ENCODE peak calls at places on chromosomes 13 and 19, in four cellular contexts. R, Z, K and D are unnamed samples.

GRCh38 chr19:15173746-15174404 is 26.9 kb downstream of the NOTCH3 start:
- DNase-seq in R (no peak), Z (no peak), K (no peak), D (no peak)

GRCh38 chr13:99652141-99652540 is 150.9 kb downstream of the TM9SF2 start:
- DNase-seq in R (no peak), Z (no peak), K (no peak), D (no peak)

GRCh38 chr13:97313481-97313880 is 91.3 kb downstream of the MBNL2 start:
- DNase-seq in R (no peak), Z (no peak), K (no peak), D (no peak)

GRCh38 chr13:47220453-47221150 is 323.7 kb upstream of the HTR2A start:
- DNase-seq in R (no peak), Z (no peak), K (no peak), D (peak)

GRCh38 chr19:16449330-16449961 is 22.3 kb downstream of the EPS15L1 start:
- DNase-seq in R (no peak), Z (no peak), K (no peak), D (no peak)

GRCh38 chr13:101726681-101727080 is 274.2 kb downstream of the ITGBL1 start:
- DNase-seq in R (no peak), Z (no peak), K (no peak), D (no peak)

GRCh38 chr13:101152184-101152583 is 264.1 kb downstream of the NALCN start:
- DNase-seq in R (no peak), Z (no peak), K (no peak), D (no peak)

GRCh38 chr19:36060430-36060829 is 5.7 kb downstream of the WDR62 start:
- DNase-seq in R (no peak), Z (peak), K (peak), D (peak)

GRCh38 chr19:13995017-13995728 is 10.9 kb downstream of the RFX1 start:
- DNase-seq in R (no peak), Z (no peak), K (no peak), D (no peak)

GRCh38 chr19:15161028-15161984 is 39.5 kb downstream of the NOTCH3 start:
- DNase-seq in R (no peak), Z (no peak), K (no peak), D (no peak)

GRCh38 chr13:48437381-48437780 is 24.5 kb upstream of the LPAR6 start:
- DNase-seq in R (peak), Z (no peak), K (peak), D (peak)

GRCh38 chr13:26707122-26708006 is 53.2 kb downstream of the GPR12 start:
- DNase-seq in R (no peak), Z (no peak), K (peak), D (no peak)

DNA sequence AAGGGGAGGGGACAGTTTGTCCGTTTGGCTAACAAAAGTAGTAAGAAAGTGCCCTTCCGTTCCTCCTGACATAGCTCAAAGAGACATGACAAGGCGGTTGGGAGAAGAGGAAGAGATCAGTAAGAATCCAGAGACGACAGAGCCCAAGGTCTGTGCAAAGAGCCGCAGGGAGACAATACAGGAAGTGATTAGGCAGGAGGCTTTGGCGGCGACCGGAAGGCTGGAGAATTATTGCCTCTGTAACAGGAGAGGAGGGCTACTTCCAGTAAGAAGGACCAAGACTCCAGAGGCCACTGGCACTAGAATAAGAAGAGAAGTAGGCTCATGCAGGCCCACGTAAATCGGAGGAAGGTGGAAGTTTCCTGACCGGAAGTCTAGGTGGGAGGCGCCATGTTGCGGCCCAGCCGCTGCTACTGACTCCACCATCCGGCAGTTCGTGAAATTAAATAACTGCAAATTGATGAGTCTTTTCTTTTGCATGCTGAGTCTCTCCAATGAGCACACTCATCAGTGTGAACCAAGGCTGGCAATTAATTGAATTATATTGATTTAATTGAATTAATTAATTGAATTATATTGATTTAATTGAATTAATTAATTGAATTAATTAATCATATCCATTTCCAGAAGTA is 9.9 kb downstream of the RFX2 start:
- DNase-seq in R (no peak), Z (peak), K (no peak), D (no peak)
- H3K4me3 ChIP-seq in R (no peak), Z (peak), K (no peak), D (no peak)

DNA sequence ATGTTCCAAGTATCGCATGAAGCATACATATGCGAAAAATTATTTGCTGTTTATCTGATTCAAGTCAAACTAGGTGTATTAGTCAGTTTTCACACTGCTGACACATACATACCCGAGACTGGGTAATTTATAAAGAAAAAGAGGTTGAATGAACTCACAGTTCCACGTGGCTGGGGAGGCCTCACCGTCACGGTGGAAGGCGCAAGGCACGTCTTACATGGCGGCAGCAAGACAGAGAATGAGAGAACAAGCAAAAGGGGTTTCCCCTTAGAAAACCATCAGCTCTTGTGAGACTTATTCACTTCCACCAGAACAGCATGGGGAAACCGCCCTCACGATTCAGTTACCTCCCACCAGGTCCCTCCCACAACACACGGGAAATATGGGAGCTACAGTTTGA is 13.0 kb upstream of the PROZ start:
- DNase-seq in R (no peak), Z (no peak), K (no peak), D (no peak)
- TF ChIP-seq CTCF in R (no peak), Z (no peak), K (no peak), D (no peak)

GRCh38 chr19:18893573-18894253 is 2.2 kb downstream of the CERS1 start:
- DNase-seq in R (no peak), Z (peak), K (no peak), D (no peak)

GRCh38 chr19:18896421-18896841 is 473 bp upstream of the CERS1 start:
- DNase-seq in R (no peak), Z (peak), K (no peak), D (peak)

GRCh38 chr19:18894254-18895037 is 1.5 kb downstream of the CERS1 start:
- DNase-seq in R (no peak), Z (peak), K (no peak), D (peak)

GRCh38 chr19:18895828-18896341 is at the start of gene CERS1:
- DNase-seq in R (no peak), Z (no peak), K (no peak), D (no peak)

GRCh38 chr19:18895038-18895827 is 725 bp downstream of the CERS1 start:
- DNase-seq in R (no peak), Z (peak), K (peak), D (no peak)
- H3K4me3 ChIP-seq in R (no peak), Z (peak), K (peak), D (peak)

GRCh38 chr19:46609511-46610412 is 8.6 kb downstream of the CALM3 start:
- DNase-seq in R (no peak), Z (peak), K (no peak), D (no peak)
- TF ChIP-seq CTCF in R (no peak), Z (no peak), K (no peak), D (no peak)

GRCh38 chr19:306151-306900 is 15.1 kb upstream of the PLPP2 start:
- DNase-seq in R (no peak), Z (peak), K (no peak), D (no peak)

GRCh38 chr19:308471-309205 is 17.4 kb upstream of the PLPP2 start:
- DNase-seq in R (no peak), Z (peak), K (no peak), D (no peak)

GRCh38 chr19:309206-309565 is 18.0 kb upstream of the PLPP2 start:
- DNase-seq in R (no peak), Z (peak), K (no peak), D (no peak)

GRCh38 chr19:307111-307531 is 15.9 kb upstream of the PLPP2 start:
- DNase-seq in R (no peak), Z (peak), K (no peak), D (no peak)

GRCh38 chr19:307793-308420 is 16.7 kb upstream of the PLPP2 start:
- DNase-seq in R (no peak), Z (peak), K (no peak), D (no peak)
- H3K4me3 ChIP-seq in R (no peak), Z (no peak), K (no peak), D (no peak)

GRCh38 chr13:93249259-93249917 is 22.8 kb downstream of the GPC6 start:
- DNase-seq in R (no peak), Z (no peak), K (no peak), D (peak)

GRCh38 chr13:93249918-93250306 is 23.3 kb downstream of the GPC6 start:
- DNase-seq in R (no peak), Z (no peak), K (no peak), D (no peak)

GRCh38 chr13:93244918-93245280 is 18.3 kb downstream of the GPC6 start:
- DNase-seq in R (no peak), Z (no peak), K (no peak), D (no peak)

GRCh38 chr13:93246069-93246468 is 19.5 kb downstream of the GPC6 start:
- DNase-seq in R (no peak), Z (no peak), K (no peak), D (no peak)

DNA sequence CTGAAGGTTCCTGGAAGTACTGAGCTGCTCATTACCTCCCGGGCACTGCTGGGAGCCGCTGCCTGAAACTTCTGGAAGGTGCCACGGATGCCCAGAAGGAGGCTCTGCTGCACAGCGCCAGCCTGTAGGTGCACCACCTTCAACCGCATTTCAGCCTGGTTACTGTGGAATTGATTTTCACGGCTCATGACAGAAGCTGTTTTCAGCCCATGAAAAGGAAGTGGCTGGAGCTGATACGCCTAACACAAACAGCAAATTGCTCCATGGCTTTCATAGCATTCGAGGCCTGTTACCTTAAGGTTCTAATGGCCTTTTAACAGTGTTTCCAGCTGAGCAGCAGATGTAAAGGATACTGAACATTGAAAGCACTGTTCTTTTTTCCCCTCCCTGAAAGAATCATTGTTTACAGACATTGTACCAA is 22.0 kb downstream of the GPC6 start:
- DNase-seq in R (no peak), Z (no peak), K (no peak), D (peak)
- TF ChIP-seq CTCF in R (no peak), Z (no peak), K (no peak), D (peak)

DNA sequence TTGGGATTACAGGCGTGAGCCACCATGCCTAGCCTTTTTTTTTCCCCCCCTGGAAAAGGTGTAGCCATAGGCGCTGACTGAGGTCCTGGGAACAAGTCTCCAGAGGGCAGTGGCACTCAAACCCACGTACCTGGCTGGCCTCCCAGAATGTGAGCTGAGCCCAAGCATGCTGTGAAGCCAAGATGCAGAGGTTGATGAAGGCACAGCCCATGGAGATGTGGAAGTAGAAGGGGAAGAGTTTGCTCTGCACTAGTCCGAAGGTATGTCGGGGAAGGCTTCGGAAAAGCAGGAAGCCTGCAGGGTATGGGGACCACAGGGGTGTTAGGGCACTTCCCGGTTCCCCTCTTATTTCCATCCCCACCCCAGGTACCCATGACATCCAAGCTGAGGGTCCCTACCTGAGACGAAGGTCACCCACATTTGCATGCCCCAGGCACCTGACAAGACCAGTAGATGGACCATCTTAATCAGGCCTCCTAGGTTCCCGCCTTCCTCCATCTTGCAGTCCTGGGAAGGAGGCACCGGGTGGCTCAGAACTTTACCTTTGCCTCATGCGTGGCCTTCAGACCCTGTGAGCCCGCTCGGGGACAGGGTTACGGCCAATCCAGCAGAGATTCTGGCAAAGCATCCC is 831 bp downstream of the TMEM205 start:
- DNase-seq in R (no peak), Z (no peak), K (no peak), D (no peak)
- H3K4me3 ChIP-seq in R (peak), Z (peak), K (peak), D (peak)

GRCh38 chr19:32630338-32630737 is 44.6 kb downstream of the ANKRD27 start:
- DNase-seq in R (no peak), Z (no peak), K (no peak), D (no peak)
- TF ChIP-seq CTCF in R (no peak), Z (no peak), K (no peak), D (no peak)